ENCODE peak calls at places on chromosomes 16 and 17, in ten cellular contexts. One of them, this sample, is unnamed.

GRCh38 chr17:40025991-40026815 is 11.0 kb downstream of the CSF3 start:
- DNase-seq in IMR-90: no peak
- DNase-seq in heart right ventricle: no peak
- DNase-seq in gastrocnemius medialis: no peak
- DNase-seq in K562: no peak
- DNase-seq in CD8-positive, alpha-beta T cell: peak
- DNase-seq in PC-9: peak
- DNase-seq in CD8-positive, alpha-beta memory T cell: no peak
- DNase-seq in transverse colon: no peak
- DNase-seq in stomach: no peak
- DNase-seq in this sample: no peak

GRCh38 chr16:3754772-3755171 is 37.4 kb upstream of the TRAP1 start:
- DNase-seq in heart right ventricle: no peak
- DNase-seq in CD8-positive, alpha-beta T cell: no peak
- DNase-seq in CD8-positive, alpha-beta memory T cell: no peak
- DNase-seq in stomach: no peak
- DNase-seq in K562: no peak
- DNase-seq in IMR-90: peak
- DNase-seq in PC-9: no peak
- DNase-seq in gastrocnemius medialis: no peak
- DNase-seq in transverse colon: no peak
- DNase-seq in this sample: no peak

GRCh38 chr16:86510465-86511261 is at the start of gene FOXF1:
- DNase-seq in gastrocnemius medialis: no peak
- DNase-seq in transverse colon: no peak
- DNase-seq in K562: no peak
- DNase-seq in CD8-positive, alpha-beta memory T cell: no peak
- DNase-seq in heart right ventricle: peak
- DNase-seq in IMR-90: peak
- DNase-seq in stomach: no peak
- DNase-seq in CD8-positive, alpha-beta T cell: no peak
- DNase-seq in PC-9: no peak
- DNase-seq in this sample: no peak

GRCh38 chr16:57091990-57092785 is at the start of gene CPNE2:
- DNase-seq in K562: peak
- DNase-seq in CD8-positive, alpha-beta T cell: no peak
- DNase-seq in stomach: peak
- DNase-seq in CD8-positive, alpha-beta memory T cell: no peak
- DNase-seq in gastrocnemius medialis: peak
- DNase-seq in PC-9: peak
- DNase-seq in IMR-90: peak
- DNase-seq in heart right ventricle: peak
- DNase-seq in transverse colon: peak
- DNase-seq in this sample: no peak

GRCh38 chr17:16585796-16586195 is 16.8 kb upstream of the ZNF287 start:
- DNase-seq in IMR-90: no peak
- DNase-seq in PC-9: no peak
- DNase-seq in transverse colon: no peak
- DNase-seq in K562: no peak
- DNase-seq in stomach: no peak
- DNase-seq in gastrocnemius medialis: peak
- DNase-seq in CD8-positive, alpha-beta memory T cell: no peak
- DNase-seq in heart right ventricle: no peak
- DNase-seq in CD8-positive, alpha-beta T cell: no peak
- DNase-seq in this sample: no peak

GRCh38 chr16:86664518-86665318 is 86.4 kb downstream of the FOXL1 start:
- DNase-seq in CD8-positive, alpha-beta memory T cell: no peak
- DNase-seq in heart right ventricle: no peak
- DNase-seq in K562: peak
- DNase-seq in gastrocnemius medialis: peak
- DNase-seq in IMR-90: peak
- DNase-seq in transverse colon: peak
- DNase-seq in PC-9: peak
- DNase-seq in CD8-positive, alpha-beta T cell: peak
- DNase-seq in stomach: peak
- DNase-seq in this sample: peak

GRCh38 chr17:36747861-36748260 is 146.5 kb downstream of the MRM1 start:
- DNase-seq in CD8-positive, alpha-beta T cell: no peak
- DNase-seq in CD8-positive, alpha-beta memory T cell: no peak
- DNase-seq in heart right ventricle: no peak
- DNase-seq in PC-9: no peak
- DNase-seq in stomach: no peak
- DNase-seq in transverse colon: no peak
- DNase-seq in gastrocnemius medialis: no peak
- DNase-seq in K562: no peak
- DNase-seq in IMR-90: no peak
- DNase-seq in this sample: no peak

GRCh38 chr17:16919663-16920627 is 52.0 kb downstream of the TNFRSF13B start:
- DNase-seq in K562: no peak
- DNase-seq in PC-9: no peak
- DNase-seq in stomach: peak
- DNase-seq in gastrocnemius medialis: no peak
- DNase-seq in CD8-positive, alpha-beta T cell: no peak
- DNase-seq in IMR-90: no peak
- DNase-seq in heart right ventricle: no peak
- DNase-seq in transverse colon: peak
- DNase-seq in CD8-positive, alpha-beta memory T cell: peak
- DNase-seq in this sample: no peak

GRCh38 chr16:85623250-85623649 is 10.1 kb downstream of the GSE1 start:
- DNase-seq in PC-9: no peak
- DNase-seq in stomach: no peak
- DNase-seq in heart right ventricle: no peak
- DNase-seq in IMR-90: no peak
- DNase-seq in K562: no peak
- DNase-seq in gastrocnemius medialis: no peak
- DNase-seq in CD8-positive, alpha-beta memory T cell: no peak
- DNase-seq in CD8-positive, alpha-beta T cell: no peak
- DNase-seq in transverse colon: no peak
- DNase-seq in this sample: no peak

GRCh38 chr17:78485416-78486168 is 91.6 kb downstream of the DNAH17 start:
- DNase-seq in IMR-90: no peak
- DNase-seq in K562: no peak
- DNase-seq in CD8-positive, alpha-beta memory T cell: no peak
- DNase-seq in stomach: no peak
- DNase-seq in heart right ventricle: no peak
- DNase-seq in PC-9: no peak
- DNase-seq in gastrocnemius medialis: no peak
- DNase-seq in CD8-positive, alpha-beta T cell: no peak
- DNase-seq in transverse colon: no peak
- DNase-seq in this sample: no peak

GRCh38 chr16:28254158-28254557 is 38.2 kb upstream of the SBK1 start:
- DNase-seq in CD8-positive, alpha-beta memory T cell: no peak
- DNase-seq in K562: no peak
- DNase-seq in PC-9: no peak
- DNase-seq in CD8-positive, alpha-beta T cell: no peak
- DNase-seq in gastrocnemius medialis: no peak
- DNase-seq in IMR-90: no peak
- DNase-seq in transverse colon: no peak
- DNase-seq in stomach: no peak
- DNase-seq in heart right ventricle: no peak
- DNase-seq in this sample: no peak

GRCh38 chr16:74730049-74730683 is 29.5 kb upstream of the MLKL start:
- DNase-seq in K562: no peak
- DNase-seq in PC-9: peak
- DNase-seq in stomach: peak
- DNase-seq in transverse colon: peak
- DNase-seq in gastrocnemius medialis: no peak
- DNase-seq in IMR-90: no peak
- DNase-seq in heart right ventricle: no peak
- DNase-seq in CD8-positive, alpha-beta T cell: no peak
- DNase-seq in CD8-positive, alpha-beta memory T cell: no peak
- DNase-seq in this sample: peak

GRCh38 chr16:28179354-28179753 is 32.4 kb downstream of the XPO6 start:
- DNase-seq in PC-9: no peak
- DNase-seq in heart right ventricle: no peak
- DNase-seq in K562: no peak
- DNase-seq in transverse colon: no peak
- DNase-seq in stomach: no peak
- DNase-seq in CD8-positive, alpha-beta T cell: no peak
- DNase-seq in gastrocnemius medialis: no peak
- DNase-seq in IMR-90: no peak
- DNase-seq in CD8-positive, alpha-beta memory T cell: no peak
- DNase-seq in this sample: no peak

GRCh38 chr16:11913425-11914079 is 2.2 kb downstream of the GSPT1 start:
- DNase-seq in IMR-90: peak
- DNase-seq in PC-9: no peak
- DNase-seq in stomach: no peak
- DNase-seq in K562: peak
- DNase-seq in gastrocnemius medialis: no peak
- DNase-seq in CD8-positive, alpha-beta memory T cell: peak
- DNase-seq in transverse colon: no peak
- DNase-seq in heart right ventricle: no peak
- DNase-seq in CD8-positive, alpha-beta T cell: peak
- DNase-seq in this sample: no peak

GRCh38 chr17:45224671-45225050 is 3.0 kb downstream of the FMNL1 start:
- DNase-seq in CD8-positive, alpha-beta T cell: peak
- DNase-seq in stomach: no peak
- DNase-seq in heart right ventricle: no peak
- DNase-seq in CD8-positive, alpha-beta memory T cell: peak
- DNase-seq in transverse colon: no peak
- DNase-seq in PC-9: no peak
- DNase-seq in K562: no peak
- DNase-seq in IMR-90: no peak
- DNase-seq in gastrocnemius medialis: no peak
- DNase-seq in this sample: no peak

GRCh38 chr17:688100-688989 is 26.3 kb downstream of the VPS53 start:
- DNase-seq in gastrocnemius medialis: no peak
- DNase-seq in K562: peak
- DNase-seq in PC-9: no peak
- DNase-seq in transverse colon: peak
- DNase-seq in heart right ventricle: no peak
- DNase-seq in CD8-positive, alpha-beta T cell: no peak
- DNase-seq in IMR-90: peak
- DNase-seq in stomach: no peak
- DNase-seq in CD8-positive, alpha-beta memory T cell: no peak
- DNase-seq in this sample: no peak

GRCh38 chr17:57405486-57406072 is 149.3 kb downstream of the MSI2 start:
- DNase-seq in transverse colon: no peak
- DNase-seq in heart right ventricle: no peak
- DNase-seq in K562: no peak
- DNase-seq in IMR-90: peak
- DNase-seq in CD8-positive, alpha-beta memory T cell: no peak
- DNase-seq in PC-9: no peak
- DNase-seq in CD8-positive, alpha-beta T cell: no peak
- DNase-seq in gastrocnemius medialis: no peak
- DNase-seq in stomach: no peak
- DNase-seq in this sample: no peak
- H3K27ac ChIP-seq in transverse colon: no peak
- H3K27ac ChIP-seq in heart right ventricle: peak
- H3K27ac ChIP-seq in K562: no peak
- H3K27ac ChIP-seq in IMR-90: no peak
- H3K27ac ChIP-seq in CD8-positive, alpha-beta memory T cell: no peak
- H3K27ac ChIP-seq in PC-9: no peak
- H3K27ac ChIP-seq in CD8-positive, alpha-beta T cell: no peak
- H3K27ac ChIP-seq in gastrocnemius medialis: peak
- H3K27ac ChIP-seq in stomach: no peak
- H3K27ac ChIP-seq in this sample: no peak

DNA sequence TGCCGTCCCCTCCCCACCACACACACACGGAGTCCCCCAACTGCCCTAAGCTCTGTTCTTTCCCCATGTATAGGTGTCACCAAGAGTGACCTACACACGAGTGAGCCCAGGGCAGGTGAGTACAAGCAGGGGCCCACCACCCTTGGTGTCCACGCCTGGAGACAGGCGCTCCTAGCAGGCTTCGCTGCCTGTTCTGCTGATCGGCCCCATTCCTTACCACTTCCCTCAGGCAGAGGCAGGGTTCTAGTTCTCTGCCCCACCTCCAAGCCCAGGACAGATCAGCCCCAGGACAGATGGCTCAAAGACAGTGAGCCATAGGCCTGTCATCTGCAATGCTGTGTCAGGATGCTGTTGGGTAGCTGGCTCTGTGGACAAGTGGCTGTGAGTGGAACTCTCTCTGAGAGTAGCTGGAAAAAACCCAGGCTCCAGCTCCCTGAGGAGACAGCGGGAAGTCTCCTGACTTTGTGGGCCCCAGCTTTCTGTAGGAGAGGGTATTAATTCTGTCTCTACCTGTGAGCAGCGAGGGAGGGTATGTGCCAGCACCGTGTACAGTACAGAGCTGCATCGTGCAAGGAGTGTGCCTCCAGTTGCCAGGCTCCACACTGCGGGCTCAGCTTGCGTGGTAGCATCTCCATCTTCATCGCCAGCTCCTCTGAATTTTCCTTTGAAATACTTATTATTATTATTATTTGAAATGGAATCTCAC is 897 bp downstream of the TP53I13 start:
- DNase-seq in IMR-90: peak
- DNase-seq in transverse colon: no peak
- DNase-seq in gastrocnemius medialis: no peak
- DNase-seq in K562: peak
- DNase-seq in CD8-positive, alpha-beta memory T cell: no peak
- DNase-seq in CD8-positive, alpha-beta T cell: no peak
- DNase-seq in PC-9: no peak
- DNase-seq in stomach: no peak
- DNase-seq in heart right ventricle: no peak
- DNase-seq in this sample: no peak
- H3K27ac ChIP-seq in IMR-90: peak
- H3K27ac ChIP-seq in transverse colon: peak
- H3K27ac ChIP-seq in gastrocnemius medialis: peak
- H3K27ac ChIP-seq in K562: no peak
- H3K27ac ChIP-seq in CD8-positive, alpha-beta memory T cell: no peak
- H3K27ac ChIP-seq in CD8-positive, alpha-beta T cell: no peak
- H3K27ac ChIP-seq in PC-9: no peak
- H3K27ac ChIP-seq in stomach: peak
- H3K27ac ChIP-seq in heart right ventricle: peak
- H3K27ac ChIP-seq in this sample: peak

DNA sequence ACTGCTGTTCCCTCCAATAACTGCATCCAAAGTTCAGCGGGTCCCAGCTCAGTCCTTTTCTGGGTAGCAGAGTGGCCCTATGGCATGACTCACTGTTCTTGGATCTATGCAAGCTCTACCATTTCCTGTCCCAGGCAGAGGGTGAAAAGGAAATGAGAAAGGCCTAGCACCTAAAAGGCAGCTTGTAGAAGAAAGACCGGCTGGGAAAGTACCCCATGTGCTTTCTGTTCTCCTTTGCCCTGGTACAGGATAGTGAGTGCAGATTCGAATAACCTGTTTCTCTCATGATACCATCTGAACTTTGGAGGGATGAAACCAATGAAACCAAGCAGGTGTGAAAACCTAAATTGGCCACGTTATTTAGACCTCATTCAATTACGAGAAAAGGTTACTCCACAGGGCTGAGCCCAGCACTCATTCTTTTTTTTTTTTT is 12.7 kb upstream of the HASPIN start:
- DNase-seq in gastrocnemius medialis: no peak
- DNase-seq in K562: no peak
- DNase-seq in transverse colon: peak
- DNase-seq in PC-9: peak
- DNase-seq in CD8-positive, alpha-beta memory T cell: peak
- DNase-seq in CD8-positive, alpha-beta T cell: peak
- DNase-seq in heart right ventricle: no peak
- DNase-seq in stomach: no peak
- DNase-seq in IMR-90: peak
- DNase-seq in this sample: no peak
- H3K27ac ChIP-seq in gastrocnemius medialis: no peak
- H3K27ac ChIP-seq in K562: no peak
- H3K27ac ChIP-seq in transverse colon: peak
- H3K27ac ChIP-seq in PC-9: peak
- H3K27ac ChIP-seq in CD8-positive, alpha-beta memory T cell: no peak
- H3K27ac ChIP-seq in CD8-positive, alpha-beta T cell: no peak
- H3K27ac ChIP-seq in heart right ventricle: peak
- H3K27ac ChIP-seq in stomach: peak
- H3K27ac ChIP-seq in IMR-90: no peak
- H3K27ac ChIP-seq in this sample: no peak

GRCh38 chr17:81517009-81517338 is 4.4 kb upstream of the ACTG1 start:
- DNase-seq in CD8-positive, alpha-beta memory T cell: no peak
- DNase-seq in IMR-90: no peak
- DNase-seq in stomach: no peak
- DNase-seq in gastrocnemius medialis: no peak
- DNase-seq in CD8-positive, alpha-beta T cell: no peak
- DNase-seq in PC-9: no peak
- DNase-seq in K562: no peak
- DNase-seq in transverse colon: no peak
- DNase-seq in heart right ventricle: peak
- DNase-seq in this sample: no peak
- H3K27ac ChIP-seq in CD8-positive, alpha-beta memory T cell: no peak
- H3K27ac ChIP-seq in IMR-90: no peak
- H3K27ac ChIP-seq in stomach: peak
- H3K27ac ChIP-seq in gastrocnemius medialis: no peak
- H3K27ac ChIP-seq in CD8-positive, alpha-beta T cell: no peak
- H3K27ac ChIP-seq in PC-9: no peak
- H3K27ac ChIP-seq in K562: no peak
- H3K27ac ChIP-seq in transverse colon: peak
- H3K27ac ChIP-seq in heart right ventricle: peak
- H3K27ac ChIP-seq in this sample: no peak